ENCODE peak calls at places on chromosomes 6 and 20, in eight cellular contexts. F is brain microvascular endothelial cell; P is lower lobe of right lung; L is osteocyte; J is CD8-positive, alpha-beta memory T cell; S is ovary; U is GM23248; Z is nephron progenitor cell. C is an unnamed sample.

GRCh38 chr6:169806718-169807117 is 55.3 kb downstream of the ERMARD start:
- DNase-seq in P (no peak), F (no peak), Z (no peak), S (no peak), L (no peak), U (no peak), J (no peak), C (no peak)

GRCh38 chr6:16064687-16065086 is 64.2 kb upstream of the MYLIP start:
- DNase-seq in F (no peak), U (no peak), S (no peak), P (no peak), L (no peak), Z (no peak), J (no peak), C (no peak)

GRCh38 chr6:51350308-51350904 is 531.7 kb downstream of the TFAP2B start:
- DNase-seq in P (no peak), S (no peak), Z (no peak), L (no peak), J (no peak), F (peak; percentile 8), U (peak; percentile 18), C (no peak)

GRCh38 chr6:127812985-127813681 is 87.7 kb downstream of the THEMIS start:
- DNase-seq in J (no peak), Z (no peak), U (peak; percentile 5), P (no peak), S (no peak), F (no peak), L (no peak), C (no peak)

GRCh38 chr6:151509048-151509447 is 15.2 kb downstream of the CCDC170 start:
- DNase-seq in P (no peak), F (no peak), Z (no peak), U (no peak), J (no peak), S (no peak), L (no peak), C (no peak)

GRCh38 chr6:132746049-132746448 is 11.7 kb downstream of the VNN2 start:
- DNase-seq in U (peak; percentile 31), J (no peak), L (no peak), P (no peak), F (no peak), Z (no peak), S (no peak), C (no peak)

GRCh38 chr6:11329841-11330765 is 97.6 kb upstream of the NEDD9 start:
- DNase-seq in S (no peak), U (no peak), J (no peak), F (no peak), P (no peak), Z (no peak), L (no peak), C (no peak)

GRCh38 chr6:14880717-14881116 is 365.2 kb upstream of the JARID2 start:
- DNase-seq in J (no peak), L (no peak), Z (no peak), S (no peak), P (no peak), U (no peak), F (no peak), C (no peak)

GRCh38 chr20:64151634-64152530 is 12.4 kb upstream of the MYT1 start:
- DNase-seq in P (peak; percentile 25), L (no peak), F (no peak), Z (no peak), U (no peak), J (no peak), S (no peak), C (peak; percentile 6)

GRCh38 chr6:9007062-9007461 is 571.7 kb upstream of the SLC35B3 start:
- DNase-seq in F (no peak), Z (no peak), S (no peak), J (no peak), U (no peak), L (no peak), P (no peak), C (no peak)

GRCh38 chr20:36532388-36532787 is 8.9 kb upstream of the MYL9 start:
- DNase-seq in L (no peak), Z (no peak), U (no peak), J (no peak), S (no peak), F (no peak), P (no peak), C (no peak)

GRCh38 chr6:52389626-52390360 is 27.8 kb downstream of the PAQR8 start:
- DNase-seq in J (peak; percentile 31), Z (no peak), U (peak; percentile 58), S (no peak), F (peak; percentile 19), L (no peak), P (peak; percentile 59), C (peak; percentile 61)

GRCh38 chr6:43917878-43918382 is 147.9 kb downstream of the VEGFA start:
- DNase-seq in F (peak; percentile 66), S (no peak), P (peak; percentile 23), Z (no peak), L (no peak), J (no peak), U (peak; percentile 63), C (no peak)

GRCh38 chr6:98787401-98787800 is 47.0 kb upstream of the POU3F2 start:
- DNase-seq in J (no peak), L (no peak), U (no peak), Z (no peak), F (no peak), P (no peak), S (no peak), C (no peak)

GRCh38 chr6:111503194-111503593 is 20.2 kb upstream of the REV3L start:
- DNase-seq in J (no peak), U (no peak), P (no peak), F (peak; percentile 32), L (no peak), S (no peak), Z (no peak), C (no peak)

GRCh38 chr20:57695012-57695411 is 14.8 kb downstream of the PMEPA1 start:
- DNase-seq in F (no peak), J (no peak), P (peak; percentile 64), S (no peak), Z (no peak), L (no peak), U (no peak), C (no peak)

GRCh38 chr6:11050735-11051134 is 6.6 kb upstream of the ELOVL2 start:
- DNase-seq in S (no peak), U (peak; percentile 44), F (peak; percentile 68), P (no peak), J (no peak), L (no peak), Z (no peak), C (no peak)

GRCh38 chr20:19661717-19662637 is 96.1 kb upstream of the RIN2 start:
- DNase-seq in S (peak; percentile 75), Z (peak; percentile 69), J (peak; percentile 7), P (peak; percentile 51), F (peak; percentile 71), L (no peak), U (peak; percentile 81), C (peak; percentile 62)

GRCh38 chr6:84449220-84449619 is 221.8 kb upstream of the CEP162 start:
- DNase-seq in P (no peak), L (no peak), Z (peak; percentile 54), U (no peak), J (no peak), S (no peak), F (no peak), C (no peak)

GRCh38 chr20:5718896-5719595 is 31.2 kb upstream of the SHLD1 start:
- DNase-seq in P (no peak), F (no peak), L (no peak), U (no peak), S (no peak), J (no peak), Z (no peak), C (peak; percentile 70)

GRCh38 chr6:33279971-33280511 is 3.1 kb downstream of the B3GALT4 start:
- DNase-seq in L (no peak), P (no peak), Z (peak; percentile 58), J (no peak), F (peak; percentile 43), S (no peak), U (peak; percentile 72), C (no peak)

GRCh38 chr6:136031982-136032381 is 180.5 kb downstream of the PDE7B start:
- DNase-seq in Z (no peak), S (no peak), U (peak; percentile 83), F (peak; percentile 68), J (no peak), P (no peak), L (no peak), C (no peak)

GRCh38 chr6:11496152-11497060 is 41.1 kb upstream of the TMEM170B start:
- DNase-seq in L (peak; percentile 90), F (peak; percentile 76), P (no peak), J (peak; percentile 61), U (peak; percentile 86), S (peak; percentile 58), Z (peak; percentile 64), C (no peak)

GRCh38 chr6:54595844-54596243 is 250.7 kb upstream of the FAM83B start:
- DNase-seq in J (no peak), S (no peak), P (no peak), F (no peak), Z (no peak), U (peak; percentile 40), L (no peak), C (no peak)

GRCh38 chr6:37524025-37524647 is 24.4 kb upstream of the CCDC167 start:
- DNase-seq in F (peak; percentile 48), S (no peak), Z (no peak), U (peak; percentile 49), J (no peak), P (no peak), L (no peak), C (no peak)

GRCh38 chr20:60011512-60012507 is 53.6 kb downstream of the CDH26 start:
- DNase-seq in Z (no peak), L (peak; percentile 70), J (no peak), F (no peak), P (no peak), S (no peak), U (no peak), C (no peak)

GRCh38 chr6:30795549-30796293 is 51.4 kb upstream of the IER3 start:
- DNase-seq in P (no peak), J (no peak), U (no peak), Z (no peak), L (no peak), F (no peak), S (no peak), C (no peak)

GRCh38 chr6:47428746-47429664 is 48.6 kb upstream of the CD2AP start:
- DNase-seq in L (no peak), Z (no peak), U (no peak), S (no peak), P (no peak), J (no peak), F (no peak), C (no peak)

GRCh38 chr6:101391772-101392560 is 1.5 kb upstream of the GRIK2 start:
- DNase-seq in P (no peak), J (no peak), L (no peak), U (no peak), S (no peak), F (no peak), Z (peak; percentile 46), C (no peak)

GRCh38 chr6:25971187-25971811 is 8.7 kb downstream of the TRIM38 start:
- DNase-seq in S (no peak), Z (no peak), J (no peak), U (peak; percentile 95), P (no peak), L (no peak), F (peak; percentile 86), C (no peak)

GRCh38 chr6:129276986-129277385 is 394.0 kb downstream of the LAMA2 start:
- DNase-seq in L (no peak), J (no peak), P (no peak), F (no peak), S (no peak), U (no peak), Z (no peak), C (no peak)

GRCh38 chr6:131744432-131744831 is 33.6 kb upstream of the CTAGE9 start:
- DNase-seq in Z (no peak), J (no peak), L (no peak), U (no peak), F (no peak), S (no peak), P (no peak), C (no peak)

GRCh38 chr6:15026832-15027231 is 219.0 kb upstream of the JARID2 start:
- DNase-seq in L (peak; percentile 89), F (peak; percentile 57), J (no peak), S (no peak), Z (no peak), P (no peak), U (no peak), C (no peak)

GRCh38 chr6:145809211-145809610 is 5.4 kb downstream of the FBXO30 start:
- DNase-seq in J (no peak), Z (no peak), L (no peak), U (peak; percentile 6), S (no peak), P (no peak), F (no peak), C (no peak)